ENCODE peak calls at places on chromosome 3, in four cellular contexts. E is ELR, V is anterior cingulate cortex, N is OCI-LY7. U is an unnamed sample.

GRCh38 chr3:157632081-157632480 is 128.9 kb upstream of the VEPH1 start:
- DNase-seq in E (no peak), V (no peak), N (no peak), U (no peak)

GRCh38 chr3:168342946-168343856 is 247.5 kb upstream of the GOLIM4 start:
- DNase-seq in E (no peak), V (no peak), N (no peak), U (no peak)

GRCh38 chr3:162437480-162437879 is 940.9 kb downstream of the OTOL1 start:
- DNase-seq in E (peak; percentile 77), V (no peak), N (no peak), U (no peak)

GRCh38 chr3:13214847-13215472 is 141.7 kb upstream of the IQSEC1 start:
- DNase-seq in E (no peak), V (no peak), N (no peak), U (no peak)

GRCh38 chr3:86303935-86304334 is 687.0 kb downstream of the VGLL3 start:
- DNase-seq in E (no peak), V (no peak), N (no peak), U (no peak)

GRCh38 chr3:63349583-63350177 is 71.6 kb downstream of the SYNPR start:
- DNase-seq in E (peak; percentile 74), V (no peak), N (peak; percentile 67), U (no peak)

GRCh38 chr3:146903927-146904326 is 298.8 kb upstream of the PLSCR5 start:
- DNase-seq in E (no peak), V (no peak), N (no peak), U (no peak)

GRCh38 chr3:64011685-64012084 is 11.6 kb downstream of the PSMD6 start:
- DNase-seq in E (peak; percentile 83), V (no peak), N (no peak), U (no peak)

U was measured in effector CD4-positive, alpha-beta T cell.